ENCODE peak calls at places on chromosome 19, in eight cellular contexts. One of them, this sample, is unnamed.
A peak's percentile ranks its signal among the peaks of the same experiment; 100 is the strongest.

GRCh38 chr19:35141627-35142401 is 1.2 kb upstream of the FXYD7 start:
- DNase-seq in smooth muscle cell of the brain vasculature: no peak
- DNase-seq in CD8-positive, alpha-beta T cell: peak; percentile 42
- DNase-seq in HEK293T: no peak
- DNase-seq in NCI-H1092 treated with DMSO at 0.1 percent for 48 hours: no peak
- DNase-seq in left cardiac atrium: no peak
- DNase-seq in activated T-cell treated with anti-CD3 and anti-CD28 coated beads for 48 hours: no peak
- DNase-seq in SHP77 treated with DMSO at 0.1 percent for 48 hours: no peak
- DNase-seq in this sample: no peak

GRCh38 chr19:45376045-45376724 is 5.8 kb upstream of the ERCC2 start:
- DNase-seq in smooth muscle cell of the brain vasculature: no peak
- DNase-seq in CD8-positive, alpha-beta T cell: no peak
- DNase-seq in HEK293T: no peak
- DNase-seq in NCI-H1092 treated with DMSO at 0.1 percent for 48 hours: no peak
- DNase-seq in left cardiac atrium: peak; percentile 64
- DNase-seq in activated T-cell treated with anti-CD3 and anti-CD28 coated beads for 48 hours: no peak
- DNase-seq in SHP77 treated with DMSO at 0.1 percent for 48 hours: no peak
- DNase-seq in this sample: no peak

GRCh38 chr19:49593233-49594113 is 2.5 kb downstream of the PRR12 start:
- DNase-seq in smooth muscle cell of the brain vasculature: peak; percentile 78
- DNase-seq in CD8-positive, alpha-beta T cell: peak; percentile 94
- DNase-seq in HEK293T: peak; percentile 98
- DNase-seq in NCI-H1092 treated with DMSO at 0.1 percent for 48 hours: peak; percentile 48
- DNase-seq in left cardiac atrium: peak; percentile 96
- DNase-seq in activated T-cell treated with anti-CD3 and anti-CD28 coated beads for 48 hours: peak; percentile 92
- DNase-seq in SHP77 treated with DMSO at 0.1 percent for 48 hours: peak; percentile 69
- DNase-seq in this sample: peak; percentile 88

GRCh38 chr19:55096061-55096701 is 20.5 kb downstream of the EPS8L1 start:
- DNase-seq in smooth muscle cell of the brain vasculature: no peak
- DNase-seq in CD8-positive, alpha-beta T cell: no peak
- DNase-seq in HEK293T: no peak
- DNase-seq in NCI-H1092 treated with DMSO at 0.1 percent for 48 hours: no peak
- DNase-seq in left cardiac atrium: peak; percentile 10
- DNase-seq in activated T-cell treated with anti-CD3 and anti-CD28 coated beads for 48 hours: no peak
- DNase-seq in SHP77 treated with DMSO at 0.1 percent for 48 hours: no peak
- DNase-seq in this sample: no peak

GRCh38 chr19:13960863-13961784 is 8.8 kb downstream of the DCAF15 start:
- DNase-seq in smooth muscle cell of the brain vasculature: no peak
- DNase-seq in CD8-positive, alpha-beta T cell: no peak
- DNase-seq in HEK293T: no peak
- DNase-seq in NCI-H1092 treated with DMSO at 0.1 percent for 48 hours: no peak
- DNase-seq in left cardiac atrium: no peak
- DNase-seq in activated T-cell treated with anti-CD3 and anti-CD28 coated beads for 48 hours: no peak
- DNase-seq in SHP77 treated with DMSO at 0.1 percent for 48 hours: no peak
- DNase-seq in this sample: no peak

GRCh38 chr19:3783660-3784584 is 2.3 kb downstream of the MATK start:
- DNase-seq in smooth muscle cell of the brain vasculature: no peak
- DNase-seq in CD8-positive, alpha-beta T cell: peak; percentile 69
- DNase-seq in HEK293T: no peak
- DNase-seq in NCI-H1092 treated with DMSO at 0.1 percent for 48 hours: peak; percentile 1
- DNase-seq in left cardiac atrium: no peak
- DNase-seq in activated T-cell treated with anti-CD3 and anti-CD28 coated beads for 48 hours: peak; percentile 48
- DNase-seq in SHP77 treated with DMSO at 0.1 percent for 48 hours: no peak
- DNase-seq in this sample: peak; percentile 16

GRCh38 chr19:923551-924211 is 2.2 kb upstream of the ARID3A start:
- DNase-seq in smooth muscle cell of the brain vasculature: no peak
- DNase-seq in CD8-positive, alpha-beta T cell: no peak
- DNase-seq in HEK293T: no peak
- DNase-seq in NCI-H1092 treated with DMSO at 0.1 percent for 48 hours: no peak
- DNase-seq in left cardiac atrium: no peak
- DNase-seq in activated T-cell treated with anti-CD3 and anti-CD28 coated beads for 48 hours: no peak
- DNase-seq in SHP77 treated with DMSO at 0.1 percent for 48 hours: no peak
- DNase-seq in this sample: no peak

GRCh38 chr19:35267818-35268545 is 780 bp upstream of the USF2 start:
- DNase-seq in smooth muscle cell of the brain vasculature: peak; percentile 26
- DNase-seq in CD8-positive, alpha-beta T cell: peak; percentile 71
- DNase-seq in HEK293T: peak; percentile 93
- DNase-seq in NCI-H1092 treated with DMSO at 0.1 percent for 48 hours: peak; percentile 38
- DNase-seq in left cardiac atrium: peak; percentile 86
- DNase-seq in activated T-cell treated with anti-CD3 and anti-CD28 coated beads for 48 hours: peak; percentile 78
- DNase-seq in SHP77 treated with DMSO at 0.1 percent for 48 hours: no peak
- DNase-seq in this sample: peak; percentile 58

GRCh38 chr19:8204961-8205360 is 4.2 kb upstream of the CERS4 start:
- DNase-seq in smooth muscle cell of the brain vasculature: no peak
- DNase-seq in CD8-positive, alpha-beta T cell: no peak
- DNase-seq in HEK293T: no peak
- DNase-seq in NCI-H1092 treated with DMSO at 0.1 percent for 48 hours: peak; percentile 22
- DNase-seq in left cardiac atrium: no peak
- DNase-seq in activated T-cell treated with anti-CD3 and anti-CD28 coated beads for 48 hours: no peak
- DNase-seq in SHP77 treated with DMSO at 0.1 percent for 48 hours: no peak
- DNase-seq in this sample: no peak

GRCh38 chr19:10430505-10431253 is 10.3 kb downstream of the PDE4A start:
- DNase-seq in smooth muscle cell of the brain vasculature: no peak
- DNase-seq in CD8-positive, alpha-beta T cell: no peak
- DNase-seq in HEK293T: no peak
- DNase-seq in NCI-H1092 treated with DMSO at 0.1 percent for 48 hours: no peak
- DNase-seq in left cardiac atrium: peak; percentile 80
- DNase-seq in activated T-cell treated with anti-CD3 and anti-CD28 coated beads for 48 hours: no peak
- DNase-seq in SHP77 treated with DMSO at 0.1 percent for 48 hours: no peak
- DNase-seq in this sample: no peak

GRCh38 chr19:30091456-30091855 is 149.4 kb downstream of the URI1 start:
- DNase-seq in smooth muscle cell of the brain vasculature: no peak
- DNase-seq in CD8-positive, alpha-beta T cell: no peak
- DNase-seq in HEK293T: no peak
- DNase-seq in NCI-H1092 treated with DMSO at 0.1 percent for 48 hours: no peak
- DNase-seq in left cardiac atrium: no peak
- DNase-seq in activated T-cell treated with anti-CD3 and anti-CD28 coated beads for 48 hours: no peak
- DNase-seq in SHP77 treated with DMSO at 0.1 percent for 48 hours: no peak
- DNase-seq in this sample: no peak

GRCh38 chr19:44553478-44554171 is 24.1 kb upstream of the CEACAM20 start:
- DNase-seq in smooth muscle cell of the brain vasculature: no peak
- DNase-seq in CD8-positive, alpha-beta T cell: no peak
- DNase-seq in HEK293T: no peak
- DNase-seq in NCI-H1092 treated with DMSO at 0.1 percent for 48 hours: no peak
- DNase-seq in left cardiac atrium: no peak
- DNase-seq in activated T-cell treated with anti-CD3 and anti-CD28 coated beads for 48 hours: no peak
- DNase-seq in SHP77 treated with DMSO at 0.1 percent for 48 hours: no peak
- DNase-seq in this sample: no peak

GRCh38 chr19:32471811-32472210 is 66.2 kb downstream of the DPY19L3 start:
- DNase-seq in smooth muscle cell of the brain vasculature: no peak
- DNase-seq in CD8-positive, alpha-beta T cell: no peak
- DNase-seq in HEK293T: no peak
- DNase-seq in NCI-H1092 treated with DMSO at 0.1 percent for 48 hours: no peak
- DNase-seq in left cardiac atrium: no peak
- DNase-seq in activated T-cell treated with anti-CD3 and anti-CD28 coated beads for 48 hours: no peak
- DNase-seq in SHP77 treated with DMSO at 0.1 percent for 48 hours: no peak
- DNase-seq in this sample: no peak

GRCh38 chr19:56837892-56838679 is 2.4 kb downstream of the PEG3 start:
- DNase-seq in smooth muscle cell of the brain vasculature: no peak
- DNase-seq in CD8-positive, alpha-beta T cell: no peak
- DNase-seq in HEK293T: no peak
- DNase-seq in NCI-H1092 treated with DMSO at 0.1 percent for 48 hours: no peak
- DNase-seq in left cardiac atrium: peak; percentile 80
- DNase-seq in activated T-cell treated with anti-CD3 and anti-CD28 coated beads for 48 hours: no peak
- DNase-seq in SHP77 treated with DMSO at 0.1 percent for 48 hours: no peak
- DNase-seq in this sample: no peak

GRCh38 chr19:28239270-28239669 is 973.7 kb downstream of the UQCRFS1 start:
- DNase-seq in smooth muscle cell of the brain vasculature: no peak
- DNase-seq in CD8-positive, alpha-beta T cell: no peak
- DNase-seq in HEK293T: no peak
- DNase-seq in NCI-H1092 treated with DMSO at 0.1 percent for 48 hours: peak; percentile 21
- DNase-seq in left cardiac atrium: no peak
- DNase-seq in activated T-cell treated with anti-CD3 and anti-CD28 coated beads for 48 hours: no peak
- DNase-seq in SHP77 treated with DMSO at 0.1 percent for 48 hours: no peak
- DNase-seq in this sample: no peak

GRCh38 chr19:16203256-16204004 is 5.7 kb downstream of the AP1M1 start:
- DNase-seq in smooth muscle cell of the brain vasculature: no peak
- DNase-seq in CD8-positive, alpha-beta T cell: no peak
- DNase-seq in HEK293T: no peak
- DNase-seq in NCI-H1092 treated with DMSO at 0.1 percent for 48 hours: no peak
- DNase-seq in left cardiac atrium: no peak
- DNase-seq in activated T-cell treated with anti-CD3 and anti-CD28 coated beads for 48 hours: no peak
- DNase-seq in SHP77 treated with DMSO at 0.1 percent for 48 hours: no peak
- DNase-seq in this sample: no peak

GRCh38 chr19:34365463-34366401 is 736 bp downstream of the GPI start:
- DNase-seq in smooth muscle cell of the brain vasculature: no peak
- DNase-seq in CD8-positive, alpha-beta T cell: no peak
- DNase-seq in HEK293T: peak; percentile 29
- DNase-seq in NCI-H1092 treated with DMSO at 0.1 percent for 48 hours: peak; percentile 13
- DNase-seq in left cardiac atrium: peak; percentile 69
- DNase-seq in activated T-cell treated with anti-CD3 and anti-CD28 coated beads for 48 hours: no peak
- DNase-seq in SHP77 treated with DMSO at 0.1 percent for 48 hours: no peak
- DNase-seq in this sample: no peak

GRCh38 chr19:58385313-58386165 is 1.5 kb upstream of the RPS5 start:
- DNase-seq in smooth muscle cell of the brain vasculature: no peak
- DNase-seq in CD8-positive, alpha-beta T cell: peak; percentile 40
- DNase-seq in HEK293T: no peak
- DNase-seq in NCI-H1092 treated with DMSO at 0.1 percent for 48 hours: no peak
- DNase-seq in left cardiac atrium: no peak
- DNase-seq in activated T-cell treated with anti-CD3 and anti-CD28 coated beads for 48 hours: no peak
- DNase-seq in SHP77 treated with DMSO at 0.1 percent for 48 hours: no peak
- DNase-seq in this sample: no peak

GRCh38 chr19:52221831-52222375 is 32.1 kb downstream of the PPP2R1A start:
- DNase-seq in smooth muscle cell of the brain vasculature: no peak
- DNase-seq in CD8-positive, alpha-beta T cell: no peak
- DNase-seq in HEK293T: no peak
- DNase-seq in NCI-H1092 treated with DMSO at 0.1 percent for 48 hours: no peak
- DNase-seq in left cardiac atrium: no peak
- DNase-seq in activated T-cell treated with anti-CD3 and anti-CD28 coated beads for 48 hours: no peak
- DNase-seq in SHP77 treated with DMSO at 0.1 percent for 48 hours: no peak
- DNase-seq in this sample: no peak

GRCh38 chr19:54096642-54097106 is 3.9 kb downstream of the OSCAR start:
- DNase-seq in smooth muscle cell of the brain vasculature: no peak
- DNase-seq in CD8-positive, alpha-beta T cell: no peak
- DNase-seq in HEK293T: no peak
- DNase-seq in NCI-H1092 treated with DMSO at 0.1 percent for 48 hours: no peak
- DNase-seq in left cardiac atrium: no peak
- DNase-seq in activated T-cell treated with anti-CD3 and anti-CD28 coated beads for 48 hours: no peak
- DNase-seq in SHP77 treated with DMSO at 0.1 percent for 48 hours: no peak
- DNase-seq in this sample: no peak

GRCh38 chr19:5534787-5535586 is 32.8 kb downstream of the TINCR start:
- DNase-seq in smooth muscle cell of the brain vasculature: no peak
- DNase-seq in CD8-positive, alpha-beta T cell: no peak
- DNase-seq in HEK293T: peak; percentile 66
- DNase-seq in NCI-H1092 treated with DMSO at 0.1 percent for 48 hours: no peak
- DNase-seq in left cardiac atrium: no peak
- DNase-seq in activated T-cell treated with anti-CD3 and anti-CD28 coated beads for 48 hours: peak; percentile 6
- DNase-seq in SHP77 treated with DMSO at 0.1 percent for 48 hours: no peak
- DNase-seq in this sample: peak; percentile 3

GRCh38 chr19:2770055-2771013 is 12.7 kb downstream of the SGTA start:
- DNase-seq in smooth muscle cell of the brain vasculature: no peak
- DNase-seq in CD8-positive, alpha-beta T cell: no peak
- DNase-seq in HEK293T: no peak
- DNase-seq in NCI-H1092 treated with DMSO at 0.1 percent for 48 hours: no peak
- DNase-seq in left cardiac atrium: peak; percentile 64
- DNase-seq in activated T-cell treated with anti-CD3 and anti-CD28 coated beads for 48 hours: no peak
- DNase-seq in SHP77 treated with DMSO at 0.1 percent for 48 hours: no peak
- DNase-seq in this sample: no peak

GRCh38 chr19:56273563-56274117 is 1.1 kb downstream of the EDDM13 start:
- DNase-seq in smooth muscle cell of the brain vasculature: no peak
- DNase-seq in CD8-positive, alpha-beta T cell: no peak
- DNase-seq in HEK293T: no peak
- DNase-seq in NCI-H1092 treated with DMSO at 0.1 percent for 48 hours: no peak
- DNase-seq in left cardiac atrium: no peak
- DNase-seq in activated T-cell treated with anti-CD3 and anti-CD28 coated beads for 48 hours: no peak
- DNase-seq in SHP77 treated with DMSO at 0.1 percent for 48 hours: no peak
- DNase-seq in this sample: no peak

GRCh38 chr19:343941-344624 is 513 bp downstream of the MIER2 start:
- DNase-seq in smooth muscle cell of the brain vasculature: no peak
- DNase-seq in CD8-positive, alpha-beta T cell: no peak
- DNase-seq in HEK293T: peak; percentile 82
- DNase-seq in NCI-H1092 treated with DMSO at 0.1 percent for 48 hours: peak; percentile 52
- DNase-seq in left cardiac atrium: no peak
- DNase-seq in activated T-cell treated with anti-CD3 and anti-CD28 coated beads for 48 hours: no peak
- DNase-seq in SHP77 treated with DMSO at 0.1 percent for 48 hours: no peak
- DNase-seq in this sample: peak; percentile 31

GRCh38 chr19:29676586-29676985 is 11.3 kb downstream of the PLEKHF1 start:
- DNase-seq in smooth muscle cell of the brain vasculature: no peak
- DNase-seq in CD8-positive, alpha-beta T cell: no peak
- DNase-seq in HEK293T: no peak
- DNase-seq in NCI-H1092 treated with DMSO at 0.1 percent for 48 hours: no peak
- DNase-seq in left cardiac atrium: no peak
- DNase-seq in activated T-cell treated with anti-CD3 and anti-CD28 coated beads for 48 hours: no peak
- DNase-seq in SHP77 treated with DMSO at 0.1 percent for 48 hours: no peak
- DNase-seq in this sample: no peak

GRCh38 chr19:919157-920050 is 2.3 kb downstream of the KISS1R start:
- DNase-seq in smooth muscle cell of the brain vasculature: no peak
- DNase-seq in CD8-positive, alpha-beta T cell: peak; percentile 55
- DNase-seq in HEK293T: no peak
- DNase-seq in NCI-H1092 treated with DMSO at 0.1 percent for 48 hours: peak; percentile 39
- DNase-seq in left cardiac atrium: no peak
- DNase-seq in activated T-cell treated with anti-CD3 and anti-CD28 coated beads for 48 hours: peak; percentile 49
- DNase-seq in SHP77 treated with DMSO at 0.1 percent for 48 hours: no peak
- DNase-seq in this sample: no peak